ENCODE peak calls at places on chromosomes 3 and 15, in five cellular contexts. Z, Y, D, M and R are unnamed samples. For H3K9me3, the result is how much of the 10 kb centered on the place peaks cover.

GRCh38 chr3:76065975-76066374 is 280.6 kb upstream of the ZNF717 start:
- DNase-seq in Z (no peak), Y (no peak), D (peak), M (no peak), R (no peak)

GRCh38 chr15:85754993-85755392 is 39.7 kb downstream of the KLHL25 start:
- DNase-seq in Z (peak), Y (no peak), D (peak), M (no peak), R (no peak)

GRCh38 chr15:39281094-39281493 is 299.8 kb upstream of the THBS1 start:
- DNase-seq in Z (no peak), Y (no peak), D (peak), M (no peak), R (no peak)

GRCh38 chr3:45986303-45986982 is 9.2 kb downstream of the FYCO1 start:
- DNase-seq in Z (no peak), Y (peak), D (peak), M (no peak), R (peak)

GRCh38 chr15:94910166-94910565 is 678.8 kb downstream of the MCTP2 start:
- DNase-seq in Z (no peak), Y (no peak), D (no peak), M (no peak), R (no peak)

GRCh38 chr3:49098429-49098828 is 4.6 kb upstream of the QRICH1 start:
- DNase-seq in Z (no peak), Y (no peak), D (peak), M (no peak), R (peak)

GRCh38 chr15:31867536-31868442 is 162.5 kb upstream of the CHRNA7 start:
- DNase-seq in Z (peak), Y (peak), D (peak), M (no peak), R (no peak)

GRCh38 chr3:126207166-126207565 is 26.8 kb upstream of the ALDH1L1 start:
- DNase-seq in Z (no peak), Y (no peak), D (no peak), M (no peak), R (no peak)

GRCh38 chr3:64494530-64494929 is 193.3 kb downstream of the ADAMTS9 start:
- DNase-seq in Z (no peak), Y (no peak), D (no peak), M (no peak), R (no peak)

GRCh38 chr15:77420610-77421369 is at the start of gene HMG20A:
- DNase-seq in Z (peak), Y (peak), D (peak), M (peak), R (peak)

GRCh38 chr3:45008117-45008516 is 18.0 kb upstream of the CLEC3B start:
- DNase-seq in Z (no peak), Y (no peak), D (peak), M (no peak), R (no peak)

GRCh38 chr3:126540342-126540849 is 16.4 kb downstream of the CHST13 start:
- DNase-seq in Z (peak), Y (no peak), D (peak), M (peak), R (peak)

GRCh38 chr15:89728254-89728653 is 22.8 kb downstream of the MESP1 start:
- DNase-seq in Z (no peak), Y (no peak), D (no peak), M (no peak), R (no peak)

GRCh38 chr15:101146118-101146702 is 105.6 kb downstream of the CHSY1 start:
- DNase-seq in Z (no peak), Y (no peak), D (no peak), M (no peak), R (peak)

GRCh38 chr15:85274315-85275050 is 105.9 kb upstream of the AKAP13 start:
- DNase-seq in Z (no peak), Y (no peak), D (no peak), M (no peak), R (no peak)

GRCh38 chr3:38227989-38228388 is 37.6 kb upstream of the SLC22A13 start:
- DNase-seq in Z (no peak), Y (no peak), D (peak), M (no peak), R (no peak)

GRCh38 chr3:134371542-134372324 is 2.5 kb downstream of the AMOTL2 start:
- DNase-seq in Z (no peak), Y (no peak), D (peak), M (no peak), R (no peak)
- TF ChIP-seq CTCF in Z (no peak), Y (peak), D (no peak), M (peak), R (no peak)

DNA sequence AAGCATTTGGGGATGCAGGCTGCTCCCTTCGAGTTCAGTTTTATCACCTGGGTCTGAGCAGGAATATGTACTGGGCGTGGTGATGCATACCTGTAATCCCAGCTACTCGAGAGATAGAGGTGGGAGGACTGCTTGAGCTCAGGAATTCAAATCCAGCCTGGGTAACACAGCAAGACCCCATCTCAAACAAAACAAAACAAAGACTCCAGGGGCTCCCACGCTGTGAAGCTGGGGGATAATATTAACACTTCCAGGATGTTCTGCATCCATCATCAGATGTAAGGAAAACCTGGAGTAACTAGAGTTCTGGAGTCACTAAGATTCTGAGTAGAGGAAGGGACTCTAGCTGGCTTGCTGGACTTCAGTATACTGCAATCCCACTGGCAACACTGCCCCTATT is 40.6 kb downstream of the LYZL4 start:
- DNase-seq in Z (no peak), Y (no peak), D (no peak), M (no peak), R (no peak)
- H3K27ac ChIP-seq in Z (no peak), Y (no peak), D (no peak), M (no peak), R (no peak)

GRCh38 chr15:20345401-20345958 is 196.1 kb downstream of the GOLGA6L6 start:
- DNase-seq in Z (no peak), Y (no peak), D (no peak), M (no peak), R (peak)
- H3K9me3 ChIP-seq in Z (under half), Y (under half), D (half or more), M (half or more), R (under half)

DNA sequence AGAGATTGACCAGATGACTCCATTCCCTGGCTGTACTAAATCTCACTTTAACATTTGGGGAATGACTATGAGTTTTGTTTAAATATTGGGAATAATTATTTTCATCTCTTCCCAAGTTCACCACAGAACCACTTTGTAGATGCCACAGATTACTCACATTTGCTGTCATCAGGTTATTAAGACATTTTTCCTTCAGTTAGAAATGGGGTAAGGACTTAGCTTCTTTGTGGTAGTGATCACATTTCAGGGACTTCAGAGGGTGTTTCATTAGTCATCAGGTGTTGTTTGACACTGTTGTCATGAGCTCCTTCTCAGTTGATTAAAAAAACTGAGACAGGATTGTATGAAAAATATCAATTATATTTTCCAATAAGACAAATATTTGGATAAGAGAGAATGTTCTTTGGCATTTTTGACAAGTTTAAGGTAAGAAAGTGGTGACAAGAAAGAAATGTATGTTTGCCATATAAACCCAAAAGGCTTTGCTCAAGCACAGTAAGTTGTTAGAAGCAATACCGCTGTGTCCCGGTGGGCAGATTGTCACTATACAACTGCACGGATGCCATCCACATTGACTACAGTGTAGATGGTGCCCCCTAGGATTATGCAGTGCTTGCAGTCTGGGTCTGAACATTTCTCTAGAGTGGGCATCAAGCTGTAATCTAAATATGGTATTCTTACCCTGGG is 22.3 kb downstream of the FBXL2 start:
- DNase-seq in Z (no peak), Y (no peak), D (peak), M (no peak), R (no peak)
- TF ChIP-seq CTCF in Z (no peak), Y (no peak), D (peak), M (no peak), R (no peak)

DNA sequence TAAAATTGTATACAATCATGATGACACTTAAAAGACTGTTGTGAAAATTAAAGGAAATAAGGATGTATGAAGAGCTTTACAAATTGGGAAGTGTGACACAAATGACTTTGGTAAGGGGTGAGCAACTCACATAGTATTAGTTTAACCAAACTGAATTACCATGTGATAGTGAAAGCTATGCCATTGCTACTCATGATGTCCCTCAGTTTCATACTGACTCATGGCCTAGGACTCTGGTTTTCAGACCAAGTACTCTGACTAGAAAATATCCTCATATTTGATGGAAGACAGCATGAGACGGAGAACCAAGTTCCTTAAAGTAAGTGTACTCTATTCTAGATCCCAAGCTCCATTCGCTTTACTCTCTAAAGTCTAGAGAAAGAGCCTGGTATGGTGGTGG is 203.2 kb upstream of the ICE2 start:
- DNase-seq in Z (no peak), Y (no peak), D (peak), M (no peak), R (no peak)
- H3K27ac ChIP-seq in Z (peak), Y (no peak), D (no peak), M (no peak), R (no peak)

GRCh38 chr3:182633206-182633605 is 160.1 kb upstream of the ATP11B start:
- DNase-seq in Z (no peak), Y (no peak), D (no peak), M (no peak), R (no peak)

GRCh38 chr3:182632077-182632393 is 161.3 kb upstream of the ATP11B start:
- DNase-seq in Z (no peak), Y (no peak), D (no peak), M (no peak), R (no peak)

GRCh38 chr3:182636646-182637045 is 156.7 kb upstream of the ATP11B start:
- DNase-seq in Z (no peak), Y (no peak), D (no peak), M (no peak), R (no peak)

GRCh38 chr3:182637350-182638197 is 155.7 kb upstream of the ATP11B start:
- DNase-seq in Z (no peak), Y (no peak), D (no peak), M (no peak), R (no peak)
- H3K9me3 ChIP-seq in Z (under half), Y (under half), D (under half), M (under half), R (under half)

GRCh38 chr3:113764698-113765097 is 17.9 kb downstream of the ATP6V1A start:
- DNase-seq in Z (no peak), Y (no peak), D (no peak), M (no peak), R (no peak)

GRCh38 chr3:113773381-113773780 is 26.5 kb downstream of the ATP6V1A start:
- DNase-seq in Z (no peak), Y (no peak), D (peak), M (peak), R (no peak)

GRCh38 chr3:113771993-113772392 is 25.2 kb downstream of the ATP6V1A start:
- DNase-seq in Z (no peak), Y (no peak), D (no peak), M (no peak), R (no peak)

GRCh38 chr3:113769551-113769950 is 22.7 kb downstream of the ATP6V1A start:
- DNase-seq in Z (no peak), Y (no peak), D (peak), M (no peak), R (no peak)
- TF ChIP-seq CTCF in Z (no peak), Y (no peak), D (peak), M (peak), R (no peak)

DNA sequence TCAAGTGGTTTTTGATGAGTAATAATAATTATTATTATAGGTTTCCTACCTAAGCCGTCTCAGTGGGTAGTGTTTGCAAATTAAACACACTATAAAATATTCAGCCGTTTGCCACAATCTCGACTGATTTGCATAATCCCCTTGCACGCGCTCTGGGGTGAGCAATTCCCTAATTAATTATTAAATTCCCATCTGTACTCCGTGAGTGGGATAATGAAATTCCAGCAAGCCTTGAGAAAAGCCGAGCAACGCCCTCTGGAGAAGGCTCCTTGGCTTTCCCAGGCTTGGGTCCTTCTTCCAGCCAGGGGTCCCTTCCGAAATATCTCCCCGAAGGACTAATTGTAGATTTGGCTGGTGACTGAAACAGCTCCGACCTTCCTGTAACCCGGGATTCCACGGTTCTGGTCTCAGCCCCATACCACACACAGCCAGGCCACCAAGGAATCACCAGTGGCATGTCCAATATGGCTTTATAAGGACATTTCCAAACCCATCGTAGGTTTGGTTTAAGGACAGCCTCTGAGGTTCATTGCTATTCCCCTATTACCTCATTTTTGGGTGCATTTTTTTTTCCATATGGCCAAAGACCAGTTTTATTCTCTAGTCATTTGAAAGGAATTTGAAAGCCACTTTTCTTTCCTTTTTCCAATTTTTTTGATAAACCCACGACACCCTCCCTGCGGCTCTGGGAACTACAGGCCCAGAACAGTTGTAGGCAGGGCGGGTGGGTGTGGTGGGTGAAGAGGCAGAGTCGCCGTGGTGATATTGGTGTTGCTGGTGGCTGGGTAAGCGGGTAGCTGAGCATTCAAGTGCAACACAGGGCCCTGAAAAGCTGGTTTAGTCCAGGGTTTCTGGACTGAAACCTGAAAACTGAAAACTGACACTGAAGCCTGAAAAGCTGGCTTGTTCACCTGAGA is 33.2 kb upstream of the RGMA start:
- DNase-seq in Z (no peak), Y (no peak), D (no peak), M (no peak), R (no peak)
- H3K27ac ChIP-seq in Z (no peak), Y (no peak), D (no peak), M (no peak), R (no peak)

DNA sequence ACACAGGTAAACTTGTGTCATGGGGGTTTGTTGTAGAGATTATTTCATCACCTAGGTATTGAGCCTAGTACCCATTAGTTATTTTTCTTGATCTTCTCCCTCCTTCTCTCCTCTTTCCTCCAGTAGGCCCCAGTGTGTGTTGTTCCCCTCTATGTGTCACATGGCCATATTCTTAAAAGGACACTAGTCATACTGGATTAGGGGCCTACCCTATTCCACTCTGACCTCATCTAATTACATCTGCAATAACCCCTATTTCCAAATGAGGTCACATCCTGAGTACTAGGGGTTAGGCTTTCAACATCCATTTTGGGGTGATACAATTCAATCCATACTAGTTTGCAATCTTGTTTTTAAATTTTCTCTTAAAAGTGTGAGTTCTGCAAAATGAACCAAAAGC is 142.8 kb downstream of the IMPG2 start:
- DNase-seq in Z (no peak), Y (no peak), D (no peak), M (no peak), R (no peak)
- H3K9me3 ChIP-seq in Z (under half), Y (under half), D (under half), M (under half), R (under half)

DNA sequence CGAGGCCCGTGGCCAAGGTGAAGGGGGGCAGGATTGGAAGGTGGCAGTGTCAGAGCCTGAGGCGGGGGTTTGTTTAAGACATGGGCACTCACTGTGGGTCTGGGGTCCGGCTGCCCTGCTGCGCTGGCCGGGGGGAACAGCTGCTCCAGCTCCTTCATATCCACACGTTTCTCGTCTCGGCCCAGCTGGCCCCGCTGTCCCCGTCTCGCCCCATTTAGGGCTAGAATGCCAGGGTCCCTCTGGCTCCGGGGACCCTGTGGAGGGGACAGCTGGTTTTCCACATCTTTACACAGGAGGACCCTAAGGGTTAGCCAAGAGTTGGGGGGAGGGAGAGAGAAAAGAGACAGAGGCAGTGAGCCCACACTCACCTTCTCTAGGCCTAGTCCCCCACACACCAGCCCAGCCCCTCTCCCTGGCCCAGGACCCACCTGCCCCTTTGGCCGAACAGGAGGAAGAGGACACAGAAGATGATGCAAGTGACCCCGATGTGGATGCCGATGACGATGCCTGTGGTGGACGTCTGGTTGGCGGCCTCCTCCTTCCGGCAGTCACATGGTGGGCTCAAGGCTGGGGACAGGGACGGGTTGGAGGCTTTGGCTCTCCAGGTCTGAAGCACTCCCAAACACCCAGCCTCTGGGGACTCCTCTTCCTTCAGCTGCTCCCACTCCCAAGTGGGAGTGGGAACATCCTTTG is 25.0 kb downstream of the RNU5B-1 start:
- DNase-seq in Z (no peak), Y (no peak), D (no peak), M (no peak), R (no peak)
- TF ChIP-seq CTCF in Z (no peak), Y (no peak), D (no peak), M (no peak), R (no peak)